ENCODE peak calls at places on chromosomes 12 and 14, in nine cellular contexts. G, B, O, T, Z, L, R, H and S are unnamed samples.

GRCh38 chr12:29309320-29309902 is 71.6 kb downstream of the ERGIC2 start:
- DNase-seq in Z (no peak), R (no peak), T (peak; percentile 10), G (peak; percentile 38), L (peak; percentile 8), H (no peak), B (no peak), O (no peak), S (no peak)

GRCh38 chr12:82359115-82359478 is 768 bp downstream of the METTL25 start:
- DNase-seq in R (peak; percentile 85), T (no peak), H (no peak), B (no peak), O (no peak), G (peak; percentile 52), Z (no peak), L (no peak), S (peak; percentile 6)

GRCh38 chr12:108611884-108612415 is 14.1 kb upstream of the TMEM119 start:
- DNase-seq in G (peak; percentile 91), T (peak; percentile 72), R (no peak), H (no peak), B (no peak), Z (no peak), L (peak; percentile 58), O (peak; percentile 74), S (peak; percentile 42)

GRCh38 chr14:23177181-23177580 is 6.3 kb downstream of the SLC7A8 start:
- DNase-seq in T (no peak), Z (peak; percentile 52), B (no peak), O (no peak), R (no peak), H (peak; percentile 30), G (no peak), L (peak; percentile 15), S (no peak)

GRCh38 chr14:99562848-99563748 is 40.9 kb downstream of the CCDC85C start:
- DNase-seq in B (no peak), Z (peak; percentile 95), R (no peak), G (peak; percentile 96), H (peak; percentile 82), L (peak; percentile 77), T (no peak), O (peak; percentile 63), S (no peak)

GRCh38 chr12:27814851-27815591 is 35.0 kb upstream of the MANSC4 start:
- DNase-seq in H (no peak), Z (no peak), L (no peak), G (peak; percentile 25), B (no peak), R (no peak), T (no peak), O (no peak), S (no peak)

GRCh38 chr14:50402965-50403364 is 6.3 kb upstream of the CDKL1 start:
- DNase-seq in L (no peak), R (no peak), Z (no peak), O (no peak), B (no peak), G (no peak), T (no peak), H (no peak), S (no peak)

GRCh38 chr12:50933459-50934124 is 18.8 kb upstream of the HIGD1C start:
- DNase-seq in T (no peak), Z (no peak), L (no peak), G (no peak), O (peak; percentile 24), B (no peak), H (no peak), R (no peak), S (no peak)

GRCh38 chr14:49972199-49972671 is 79.4 kb downstream of the ARF6 start:
- DNase-seq in H (peak; percentile 67), T (no peak), Z (no peak), O (no peak), B (peak; percentile 51), L (peak; percentile 90), G (no peak), R (no peak), S (no peak)

DNA sequence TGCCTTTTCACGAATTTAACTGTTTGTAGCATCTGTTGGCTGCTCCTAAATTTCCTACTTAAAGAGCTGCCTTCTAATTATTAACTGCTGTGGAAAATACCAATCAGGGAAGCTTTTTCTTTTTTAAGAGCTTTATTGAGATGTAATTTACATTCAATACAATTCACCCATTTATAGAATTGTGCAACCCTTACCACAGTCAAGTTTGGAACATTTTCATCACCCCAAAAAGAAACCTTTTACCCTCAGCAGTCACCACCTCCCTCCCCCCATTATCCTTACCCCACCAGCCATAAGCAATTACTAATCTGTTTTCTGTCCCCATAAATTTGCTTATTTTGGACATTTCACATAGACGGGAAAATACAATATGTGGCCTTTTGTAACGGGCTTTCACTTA is 1.4 kb downstream of the PCNX4 start:
- DNase-seq in R (no peak), H (no peak), G (no peak), L (no peak), O (no peak), B (no peak), T (no peak), Z (no peak), S (no peak)
- H3K27ac ChIP-seq in R (peak overlapping the region; percentile 98), H (peak overlapping the region; percentile 97), G (no peak overlapping the region), L (peak overlapping the region; percentile 93), O (peak overlapping the region; percentile 99), B (peak overlapping the region; percentile 90), T (peak overlapping the region; percentile 96), Z (peak overlapping the region; percentile 99), S (peak overlapping the region; percentile 97)

GRCh38 chr14:90405755-90406154 is 8.9 kb downstream of the CALM1 start:
- DNase-seq in G (no peak), R (no peak), Z (no peak), B (no peak), H (no peak), T (no peak), O (no peak), L (no peak), S (no peak)

GRCh38 chr14:90402009-90402408 is 5.2 kb downstream of the CALM1 start:
- DNase-seq in G (no peak), O (no peak), H (no peak), T (no peak), L (no peak), Z (no peak), R (no peak), B (no peak), S (peak; percentile 47)

GRCh38 chr14:90400904-90401561 is 4.2 kb downstream of the CALM1 start:
- DNase-seq in O (no peak), Z (no peak), T (no peak), R (no peak), G (no peak), L (no peak), B (no peak), H (no peak), S (no peak)

GRCh38 chr14:90405101-90405500 is 8.3 kb downstream of the CALM1 start:
- DNase-seq in B (no peak), H (no peak), G (no peak), O (no peak), L (no peak), R (no peak), T (no peak), Z (no peak), S (no peak)

GRCh38 chr14:90403065-90403464 is 6.2 kb downstream of the CALM1 start:
- DNase-seq in O (no peak), H (no peak), T (no peak), L (no peak), Z (no peak), B (no peak), G (no peak), R (no peak), S (no peak)
- TF ChIP-seq POLR2AphosphoS5 in O (no peak), H (no peak), T (no peak), L (no peak), Z (peak; percentile 48), B (no peak), G (no peak), R (no peak), S (no peak)

DNA sequence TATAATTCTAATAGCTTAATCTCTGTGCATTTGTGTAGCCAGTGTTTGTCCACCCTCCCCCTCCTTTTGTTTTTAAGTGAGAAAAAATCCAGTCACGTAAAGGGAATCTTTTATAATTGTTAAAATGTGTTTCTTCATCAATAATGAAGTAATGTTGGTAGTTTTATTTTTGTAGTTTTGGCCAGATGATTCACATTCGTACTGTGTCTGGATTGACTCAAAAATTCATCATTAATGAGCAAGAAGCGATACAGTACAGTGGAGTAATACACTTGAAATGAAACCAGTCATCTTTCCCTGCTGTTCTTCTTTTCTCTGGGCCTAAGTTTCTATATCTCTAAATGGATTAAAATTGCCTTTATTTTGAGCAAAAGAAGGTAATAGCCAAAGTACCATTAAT is 86.5 kb downstream of the SRGAP1 start:
- DNase-seq in L (no peak), H (no peak), O (no peak), T (no peak), Z (no peak), G (no peak), R (no peak), B (no peak), S (no peak)
- H3K27ac ChIP-seq in L (no peak overlapping the region), H (no peak overlapping the region), O (no peak overlapping the region), T (no peak overlapping the region), Z (no peak overlapping the region), G (no peak overlapping the region), R (no peak overlapping the region), B (peak overlapping the region; percentile 23), S (no peak overlapping the region)

GRCh38 chr14:88004637-88005036 is 298 bp upstream of the GPR65 start:
- DNase-seq in R (no peak), B (no peak), T (no peak), Z (no peak), O (no peak), H (no peak), G (no peak), L (no peak), S (no peak)

GRCh38 chr14:88005050-88005481 is at the start of gene GPR65:
- DNase-seq in G (no peak), H (no peak), T (no peak), L (no peak), O (no peak), Z (no peak), B (no peak), R (no peak), S (no peak)

GRCh38 chr14:88007608-88008007 is 2.7 kb downstream of the GPR65 start:
- DNase-seq in B (no peak), T (no peak), Z (no peak), R (no peak), O (no peak), H (no peak), G (no peak), L (no peak), S (no peak)

GRCh38 chr14:88009486-88009885 is 4.6 kb downstream of the GPR65 start:
- DNase-seq in G (no peak), R (no peak), T (no peak), Z (no peak), O (no peak), B (no peak), L (no peak), H (no peak), S (no peak)

DNA sequence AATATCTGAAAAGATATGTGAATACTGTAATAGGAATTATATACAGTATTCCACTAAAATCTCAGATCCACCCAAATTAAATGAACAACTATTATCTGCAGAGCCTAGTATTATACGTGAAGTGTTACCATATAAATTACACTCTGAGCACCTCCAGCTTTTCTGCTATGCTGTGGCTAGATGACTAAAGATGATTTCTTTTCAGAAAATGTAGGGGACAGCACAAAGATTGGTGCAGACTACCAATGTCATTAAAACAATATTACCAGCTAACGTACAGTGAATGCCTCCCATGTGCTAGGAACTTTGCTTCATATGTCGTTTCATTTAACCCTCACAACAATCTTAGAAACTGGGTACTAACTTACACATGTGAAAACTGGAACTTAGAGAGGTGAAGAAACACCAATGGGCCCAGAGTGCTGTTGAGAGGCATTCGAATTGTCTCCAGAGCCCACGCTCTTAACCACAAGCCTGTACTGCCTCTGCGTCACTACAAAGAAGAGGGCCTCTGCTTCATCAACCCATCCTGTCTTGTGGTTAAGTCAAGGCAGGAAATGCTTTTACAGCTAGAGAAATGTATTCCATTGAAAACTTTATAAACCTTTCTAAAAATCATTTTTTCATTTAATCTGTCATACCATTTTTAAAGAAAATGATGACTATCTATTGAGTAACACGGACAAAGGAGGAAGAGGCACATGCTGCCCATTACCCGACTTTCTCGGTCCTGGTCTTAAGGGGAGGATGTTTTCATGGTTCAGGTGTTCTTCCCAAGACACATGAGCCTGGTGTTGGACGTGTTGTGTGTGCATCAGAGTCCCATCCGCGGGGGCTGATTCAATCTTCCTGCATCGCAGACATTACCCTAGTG is 1.3 kb downstream of the GPR65 start:
- DNase-seq in G (no peak), H (peak; percentile 30), O (no peak), R (peak; percentile 74), L (no peak), B (no peak), Z (no peak), T (no peak), S (peak; percentile 83)
- TF ChIP-seq POLR2AphosphoS5 in G (no peak), H (peak; percentile 19), O (no peak), R (peak; percentile 89), L (no peak), B (no peak), Z (no peak), T (no peak), S (peak; percentile 36)